ENCODE peak calls at places on chromosome 20, in ten cellular contexts. M is K562, X is psoas muscle, L is right lobe of liver, J is heart left ventricle, A is epithelial cell of esophagus, F is HFF-Myc, E is breast epithelium, V is AG10803, C is ascending aorta. Z is an unnamed sample.

GRCh38 chr20:62409935-62410741 is 3.1 kb upstream of the CABLES2 start:
- DNase-seq in M (peak; percentile 73), X (peak; percentile 61), L (no peak), J (peak; percentile 51), A (peak; percentile 21), F (no peak), E (peak; percentile 80), V (peak; percentile 8), C (no peak), Z (no peak)

GRCh38 chr20:58571942-58572666 is 56.9 kb upstream of the APCDD1L start:
- DNase-seq in M (no peak), X (peak; percentile 8), L (no peak), J (peak; percentile 3), A (no peak), F (peak; percentile 22), E (no peak), V (no peak), C (no peak), Z (no peak)

GRCh38 chr20:49310695-49311094 is 32.8 kb upstream of the ZNFX1 start:
- DNase-seq in M (no peak), X (no peak), L (no peak), J (no peak), A (peak; percentile 86), F (no peak), E (no peak), V (no peak), C (no peak), Z (no peak)

GRCh38 chr20:16821211-16822089 is 73.3 kb downstream of the OTOR start:
- DNase-seq in M (peak; percentile 30), X (no peak), L (no peak), J (no peak), A (peak; percentile 57), F (peak; percentile 20), E (no peak), V (peak; percentile 34), C (no peak), Z (peak; percentile 15)

GRCh38 chr20:35497780-35498189 is 31.7 kb downstream of the C20orf173 start:
- DNase-seq in M (no peak), X (peak; percentile 93), L (no peak), J (peak; percentile 81), A (no peak), F (no peak), E (no peak), V (no peak), C (peak; percentile 75), Z (no peak)

GRCh38 chr20:62246872-62247652 is 8.7 kb downstream of the OSBPL2 start:
- DNase-seq in M (no peak), X (peak; percentile 87), L (peak; percentile 74), J (peak; percentile 74), A (no peak), F (no peak), E (peak; percentile 66), V (no peak), C (no peak), Z (no peak)

GRCh38 chr20:37276494-37277252 is 12.8 kb upstream of the MANBAL start:
- DNase-seq in M (no peak), X (peak; percentile 80), L (peak; percentile 64), J (peak; percentile 56), A (peak; percentile 77), F (peak; percentile 85), E (no peak), V (peak; percentile 76), C (peak; percentile 77), Z (peak; percentile 85)

GRCh38 chr20:13910492-13910891 is 79.9 kb downstream of the SEL1L2 start:
- DNase-seq in M (no peak), X (no peak), L (no peak), J (no peak), A (no peak), F (no peak), E (no peak), V (no peak), C (no peak), Z (no peak)

GRCh38 chr20:57509665-57510237 is 15.2 kb downstream of the CTCFL start:
- DNase-seq in M (peak; percentile 36), X (no peak), L (no peak), J (no peak), A (peak; percentile 35), F (no peak), E (no peak), V (no peak), C (no peak), Z (no peak)

GRCh38 chr20:46099491-46100287 is 9.9 kb upstream of the NCOA5 start:
- DNase-seq in M (no peak), X (peak; percentile 60), L (no peak), J (no peak), A (no peak), F (no peak), E (no peak), V (no peak), C (no peak), Z (no peak)

GRCh38 chr20:1150218-1150617 is 31.8 kb downstream of the PSMF1 start:
- DNase-seq in M (no peak), X (no peak), L (no peak), J (no peak), A (peak; percentile 77), F (no peak), E (no peak), V (no peak), C (no peak), Z (no peak)

GRCh38 chr20:46400253-46400652 is 6.2 kb downstream of the ELMO2 start:
- DNase-seq in M (no peak), X (no peak), L (no peak), J (peak; percentile 30), A (peak; percentile 37), F (peak; percentile 11), E (no peak), V (peak; percentile 82), C (peak; percentile 76), Z (no peak)

GRCh38 chr20:59020938-59021551 is 1.8 kb downstream of the TUBB1 start:
- DNase-seq in M (peak; percentile 87), X (no peak), L (no peak), J (no peak), A (peak; percentile 90), F (no peak), E (no peak), V (no peak), C (no peak), Z (peak; percentile 20)

GRCh38 chr20:15742627-15743026 is 830.6 kb downstream of the KIF16B start:
- DNase-seq in M (no peak), X (no peak), L (no peak), J (no peak), A (peak; percentile 30), F (no peak), E (no peak), V (no peak), C (no peak), Z (no peak)

GRCh38 chr20:56628873-56629463 is at the start of gene TFAP2C:
- DNase-seq in M (peak; percentile 90), X (peak; percentile 64), L (no peak), J (peak; percentile 62), A (peak; percentile 93), F (no peak), E (peak; percentile 85), V (peak; percentile 76), C (no peak), Z (no peak)

GRCh38 chr20:62049342-62050165 is 16.1 kb downstream of the TAF4 start:
- DNase-seq in M (no peak), X (no peak), L (peak; percentile 22), J (no peak), A (no peak), F (no peak), E (peak; percentile 34), V (no peak), C (no peak), Z (no peak)

GRCh38 chr20:62651285-62652021 is 9.2 kb downstream of the SLCO4A1 start:
- DNase-seq in M (peak; percentile 40), X (peak; percentile 82), L (no peak), J (peak; percentile 58), A (peak; percentile 9), F (no peak), E (no peak), V (peak; percentile 12), C (peak; percentile 78), Z (no peak)

GRCh38 chr20:63697357-63697867 is 960 bp downstream of the TNFRSF6B start:
- DNase-seq in M (peak; percentile 11), X (peak; percentile 64), L (peak; percentile 56), J (peak; percentile 29), A (no peak), F (no peak), E (no peak), V (no peak), C (no peak), Z (no peak)
- H3K4me3 ChIP-seq in M (no peak overlapping the region), X (peak overlapping the region; percentile 18), L (no peak overlapping the region), J (no peak overlapping the region), A (no peak overlapping the region), F (peak overlapping the region; percentile 26), E (peak overlapping the region; percentile 34), V (no peak overlapping the region), C (no peak overlapping the region), Z (peak overlapping the region; percentile 45)

GRCh38 chr20:17878912-17879602 is 89.5 kb downstream of the SNX5 start:
- DNase-seq in M (no peak), X (no peak), L (no peak), J (no peak), A (no peak), F (no peak), E (peak; percentile 25), V (no peak), C (no peak), Z (no peak)
- TF ChIP-seq CTCF in M (peak; percentile 20), X (no peak), L (peak; percentile 10), J (no peak), A (no peak), F (peak; percentile 23), E (no peak), V (no peak), C (no peak), Z (no peak)

DNA sequence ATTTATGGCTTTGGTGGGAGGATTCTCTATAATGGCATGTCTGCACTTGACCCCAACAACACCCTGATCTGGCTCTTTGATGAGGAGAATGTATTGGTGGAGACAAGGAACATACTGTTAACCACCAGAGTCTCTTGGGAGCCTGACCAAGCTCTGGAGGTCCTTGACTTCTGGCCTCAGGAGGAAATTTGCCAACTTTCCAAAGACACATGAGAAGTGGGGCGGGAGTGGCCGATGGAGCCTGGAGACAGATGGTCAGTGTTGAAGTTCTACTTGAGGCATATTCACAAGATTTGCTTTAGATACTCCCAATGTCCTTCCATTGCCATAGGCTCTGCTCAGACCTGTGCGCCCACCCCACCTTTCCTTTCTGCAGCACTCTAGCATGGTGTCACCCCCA is 240.9 kb downstream of the SLC24A3 start:
- DNase-seq in M (no peak), X (no peak), L (no peak), J (no peak), A (no peak), F (no peak), E (no peak), V (no peak), C (no peak), Z (no peak)
- H3K4me3 ChIP-seq in M (no peak overlapping the region), X (no peak overlapping the region), L (no peak overlapping the region), J (no peak overlapping the region), A (no peak overlapping the region), F (no peak overlapping the region), E (no peak overlapping the region), V (no peak overlapping the region), C (no peak overlapping the region), Z (no peak overlapping the region)

DNA sequence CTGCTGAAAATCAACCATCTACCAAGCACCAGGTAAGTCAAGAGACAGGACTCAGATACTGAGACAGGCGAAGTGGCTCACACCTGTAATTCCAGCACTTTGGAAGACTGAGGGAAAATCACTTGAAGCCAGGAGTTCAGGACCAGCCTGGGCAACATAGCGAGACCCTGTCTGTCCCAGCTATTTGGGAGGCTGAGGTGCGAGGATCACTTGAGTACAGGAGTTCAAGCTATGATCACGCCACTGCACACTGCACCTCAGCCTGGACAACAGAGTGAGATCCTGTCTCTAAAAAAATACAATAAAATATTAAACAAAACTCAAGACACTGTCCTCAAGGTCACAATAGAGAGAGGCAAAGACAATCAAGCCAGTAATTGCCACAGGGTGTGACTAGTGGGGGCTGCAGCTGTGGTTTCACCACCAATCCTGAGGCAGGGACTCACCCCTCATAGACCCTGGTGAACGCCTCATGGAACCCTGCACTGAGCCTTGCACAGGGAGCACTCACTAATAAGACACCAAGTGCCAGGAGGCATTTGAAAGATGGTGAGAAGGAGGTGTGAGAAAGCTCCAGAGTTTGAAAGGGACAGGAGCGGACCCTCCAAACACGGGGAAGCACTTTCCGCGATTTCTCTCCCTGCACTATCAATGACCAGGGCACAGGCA is 1.7 kb downstream of the SNHG17 start:
- DNase-seq in M (no peak), X (no peak), L (no peak), J (no peak), A (no peak), F (no peak), E (no peak), V (no peak), C (no peak), Z (no peak)
- TF ChIP-seq CTCF in M (no peak), X (no peak), L (no peak), J (no peak), A (no peak), F (no peak), E (no peak), V (no peak), C (no peak), Z (no peak)

Z was measured in astrocyte of the cerebellum.